ENCODE peak calls at places on chromosomes 6 and 20, in seven cellular contexts. V is hepatic stellate cell; U is activated T-cell treated with anti-CD3 and anti-CD28 coated beads, Interleukin-2, amount 50 U/mL, for 4 hours; M is Peyer's patch; W is BJ; C is HepG2; X is activated naive CD4-positive, alpha-beta T cell treated with anti-CD3 and anti-CD28 coated beads, Interleukin-2, amount 50 U/mL, for 72 hours. P is an unnamed sample.

GRCh38 chr20:51916244-51916643 is 113.9 kb upstream of the SALL4 start:
- DNase-seq in W (no peak), X (no peak), U (no peak), C (no peak), M (no peak), V (no peak), P (no peak)

GRCh38 chr6:112335736-112336135 is 11.4 kb upstream of the RFPL4B start:
- DNase-seq in V (no peak), X (no peak), C (no peak), W (no peak), U (no peak), M (no peak), P (no peak)

GRCh38 chr6:108113557-108114519 is 39.3 kb upstream of the OSTM1 start:
- DNase-seq in V (peak; percentile 79), M (no peak), W (no peak), U (no peak), X (peak; percentile 45), C (peak; percentile 41), P (peak; percentile 30)

GRCh38 chr6:98980814-98981213 is 33.1 kb upstream of the FBXL4 start:
- DNase-seq in X (no peak), V (no peak), W (no peak), C (no peak), U (no peak), M (no peak), P (no peak)

GRCh38 chr6:132530293-132530974 is 7.6 kb upstream of the TAAR9 start:
- DNase-seq in M (peak; percentile 62), V (no peak), W (no peak), X (peak; percentile 73), C (peak; percentile 72), U (peak; percentile 63), P (peak; percentile 79)

GRCh38 chr6:138527376-138528092 is 28.2 kb upstream of the NHSL1 start:
- DNase-seq in W (no peak), C (no peak), X (no peak), V (no peak), M (no peak), U (no peak), P (no peak)

GRCh38 chr6:69732640-69733039 is 64.2 kb downstream of the LMBRD1 start:
- DNase-seq in V (no peak), M (no peak), C (no peak), U (no peak), W (no peak), X (no peak), P (peak; percentile 9)

GRCh38 chr20:59903631-59904030 is 29.8 kb downstream of the SYCP2 start:
- DNase-seq in U (no peak), M (no peak), X (no peak), W (no peak), C (no peak), V (no peak), P (no peak)

GRCh38 chr20:40571625-40572024 is 117.4 kb downstream of the MAFB start:
- DNase-seq in U (no peak), X (no peak), W (no peak), V (no peak), M (no peak), C (no peak), P (no peak)

GRCh38 chr6:105781905-105782304 is 304.2 kb upstream of the PRDM1 start:
- DNase-seq in W (no peak), M (no peak), U (no peak), V (no peak), X (no peak), C (no peak), P (no peak)

GRCh38 chr6:129102741-129103140 is 219.8 kb downstream of the LAMA2 start:
- DNase-seq in V (no peak), C (no peak), W (no peak), M (no peak), X (no peak), U (no peak), P (no peak)

GRCh38 chr6:54386295-54386694 is 78.1 kb downstream of the TINAG start:
- DNase-seq in C (no peak), W (no peak), U (no peak), X (no peak), V (no peak), M (no peak), P (no peak)

GRCh38 chr20:13900506-13900905 is 89.9 kb downstream of the SEL1L2 start:
- DNase-seq in U (no peak), C (no peak), V (no peak), M (no peak), X (no peak), W (no peak), P (no peak)

GRCh38 chr6:10184408-10185187 is 230.3 kb downstream of the TFAP2A start:
- DNase-seq in X (no peak), C (no peak), W (peak; percentile 56), V (no peak), M (no peak), U (no peak), P (no peak)

P was measured in small intestine.